ENCODE peak calls at places on chromosomes 2 and 18, in five cellular contexts. Q, D, W, T and M are unnamed samples.
A peak's percentile ranks its signal among the peaks of the same experiment; 100 is the strongest.

GRCh38 chr18:23102498-23103260 is 32.6 kb upstream of the CABLES1 start:
- DNase-seq in D (no peak), T (no peak), W (no peak), Q (no peak), M (no peak)

GRCh38 chr2:105882920-105883319 is 138.2 kb downstream of the NCK2 start:
- DNase-seq in W (no peak), Q (no peak), T (no peak), D (no peak), M (no peak)

GRCh38 chr2:32758232-32758631 is 130.4 kb downstream of the TTC27 start:
- DNase-seq in Q (no peak), D (no peak), W (no peak), T (no peak), M (no peak)

GRCh38 chr2:10536569-10537133 is 88.5 kb upstream of the ODC1 start:
- DNase-seq in Q (no peak), W (no peak), D (no peak), T (no peak), M (no peak)

GRCh38 chr2:46164581-46165301 is 132.5 kb upstream of the EPAS1 start:
- DNase-seq in T (peak; percentile 88), D (no peak), Q (no peak), W (peak; percentile 83), M (peak; percentile 62)

GRCh38 chr18:22683196-22683676 is 249.9 kb upstream of the RBBP8 start:
- DNase-seq in Q (no peak), W (peak; percentile 76), T (peak; percentile 79), D (peak; percentile 38), M (peak; percentile 82)

GRCh38 chr2:102110596-102111334 is 31.8 kb upstream of the IL1R1 start:
- DNase-seq in T (no peak), D (no peak), Q (no peak), W (no peak), M (no peak)

GRCh38 chr2:46097714-46098480 is 199.3 kb upstream of the EPAS1 start:
- DNase-seq in W (peak; percentile 91), T (peak; percentile 97), D (no peak), Q (no peak), M (no peak)

GRCh38 chr2:40120957-40121356 is 330.9 kb downstream of the SLC8A1 start:
- DNase-seq in T (no peak), W (no peak), Q (no peak), D (no peak), M (no peak)

GRCh38 chr2:32235315-32235714 is 29.4 kb downstream of the NLRC4 start:
- DNase-seq in D (no peak), Q (no peak), W (peak; percentile 96), T (no peak), M (no peak)

GRCh38 chr2:241109210-241110088 is 7.4 kb upstream of the MTERF4 start:
- DNase-seq in T (no peak), D (no peak), W (no peak), Q (no peak), M (no peak)

GRCh38 chr2:71545572-71546274 is 92.4 kb downstream of the DYSF start:
- DNase-seq in T (no peak), Q (peak; percentile 69), D (peak; percentile 48), W (peak; percentile 66), M (no peak)

GRCh38 chr2:197168705-197169104 is 141.9 kb downstream of the ANKRD44 start:
- DNase-seq in Q (peak; percentile 87), W (peak; percentile 71), D (peak; percentile 83), T (no peak), M (peak; percentile 60)

GRCh38 chr2:47803363-47803762 is 20.4 kb downstream of the MSH6 start:
- DNase-seq in Q (no peak), D (no peak), W (no peak), T (no peak), M (no peak)

GRCh38 chr2:241859436-241860183 is 916 bp upstream of the PDCD1 start:
- DNase-seq in D (peak; percentile 28), T (no peak), W (no peak), Q (no peak), M (no peak)

GRCh38 chr2:109604597-109604996 is 9.2 kb downstream of the SEPTIN10 start:
- DNase-seq in Q (no peak), D (no peak), T (no peak), W (peak; percentile 100), M (no peak)

GRCh38 chr18:42271656-42272355 is 316.8 kb downstream of the PIK3C3 start:
- DNase-seq in W (no peak), T (no peak), Q (no peak), D (no peak), M (no peak)

GRCh38 chr18:45834303-45834702 is 8.8 kb downstream of the SIGLEC15 start:
- DNase-seq in T (no peak), D (no peak), Q (no peak), W (no peak), M (no peak)

GRCh38 chr2:208361077-208361441 is 45.5 kb upstream of the PTH2R start:
- DNase-seq in W (no peak), Q (no peak), T (no peak), D (no peak), M (no peak)

GRCh38 chr2:122736279-122736678 is 980.8 kb downstream of the TSN start:
- DNase-seq in W (peak; percentile 5), T (no peak), Q (no peak), D (no peak), M (no peak)

GRCh38 chr2:152448621-152449020 is 113.6 kb downstream of the FMNL2 start:
- DNase-seq in D (no peak), Q (no peak), W (no peak), T (no peak), M (no peak)

GRCh38 chr18:51235011-51235789 is 37.7 kb upstream of the MEX3C start:
- DNase-seq in W (peak; percentile 80), T (no peak), Q (no peak), D (peak; percentile 22), M (no peak)

GRCh38 chr18:59505311-59505710 is 146.2 kb upstream of the LMAN1 start:
- DNase-seq in D (no peak), Q (no peak), W (no peak), T (no peak), M (no peak)

GRCh38 chr2:240399419-240400318 is 35.8 kb upstream of the GPC1 start:
- DNase-seq in D (no peak), W (no peak), T (no peak), Q (no peak), M (no peak)

GRCh38 chr2:177917169-177917568 is 155.4 kb downstream of the PDE11A start:
- DNase-seq in T (no peak), D (no peak), Q (no peak), W (no peak), M (no peak)

GRCh38 chr2:177914247-177914646 is 158.3 kb downstream of the PDE11A start:
- DNase-seq in D (no peak), T (no peak), Q (no peak), W (no peak), M (no peak)

GRCh38 chr2:177921726-177922125 is 150.9 kb downstream of the PDE11A start:
- DNase-seq in T (no peak), Q (no peak), D (no peak), W (no peak), M (no peak)

DNA sequence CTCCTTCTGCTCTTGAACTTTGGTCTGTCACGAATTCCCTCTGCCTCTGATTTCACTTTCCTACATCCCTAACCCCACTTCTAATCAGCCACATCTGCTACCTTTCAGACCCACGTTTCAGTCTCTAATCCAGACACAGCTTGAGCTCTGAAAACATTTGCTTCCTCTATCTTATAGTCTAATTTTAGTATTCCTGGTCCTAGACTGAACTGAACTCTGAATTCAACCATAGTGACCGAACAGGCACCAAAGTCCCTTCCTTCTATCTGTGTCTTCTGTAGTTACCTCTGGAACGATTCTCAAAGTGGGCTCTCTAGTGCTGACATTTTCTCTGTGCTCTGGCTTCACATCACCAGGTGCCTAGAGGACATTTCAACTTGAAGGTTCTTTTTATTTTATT is 156.2 kb downstream of the PDE11A start:
- DNase-seq in D (no peak), W (no peak), Q (no peak), T (no peak), M (no peak)
- TF ChIP-seq CTCF in D (no peak), W (no peak), Q (no peak), T (no peak), M (no peak)

DNA sequence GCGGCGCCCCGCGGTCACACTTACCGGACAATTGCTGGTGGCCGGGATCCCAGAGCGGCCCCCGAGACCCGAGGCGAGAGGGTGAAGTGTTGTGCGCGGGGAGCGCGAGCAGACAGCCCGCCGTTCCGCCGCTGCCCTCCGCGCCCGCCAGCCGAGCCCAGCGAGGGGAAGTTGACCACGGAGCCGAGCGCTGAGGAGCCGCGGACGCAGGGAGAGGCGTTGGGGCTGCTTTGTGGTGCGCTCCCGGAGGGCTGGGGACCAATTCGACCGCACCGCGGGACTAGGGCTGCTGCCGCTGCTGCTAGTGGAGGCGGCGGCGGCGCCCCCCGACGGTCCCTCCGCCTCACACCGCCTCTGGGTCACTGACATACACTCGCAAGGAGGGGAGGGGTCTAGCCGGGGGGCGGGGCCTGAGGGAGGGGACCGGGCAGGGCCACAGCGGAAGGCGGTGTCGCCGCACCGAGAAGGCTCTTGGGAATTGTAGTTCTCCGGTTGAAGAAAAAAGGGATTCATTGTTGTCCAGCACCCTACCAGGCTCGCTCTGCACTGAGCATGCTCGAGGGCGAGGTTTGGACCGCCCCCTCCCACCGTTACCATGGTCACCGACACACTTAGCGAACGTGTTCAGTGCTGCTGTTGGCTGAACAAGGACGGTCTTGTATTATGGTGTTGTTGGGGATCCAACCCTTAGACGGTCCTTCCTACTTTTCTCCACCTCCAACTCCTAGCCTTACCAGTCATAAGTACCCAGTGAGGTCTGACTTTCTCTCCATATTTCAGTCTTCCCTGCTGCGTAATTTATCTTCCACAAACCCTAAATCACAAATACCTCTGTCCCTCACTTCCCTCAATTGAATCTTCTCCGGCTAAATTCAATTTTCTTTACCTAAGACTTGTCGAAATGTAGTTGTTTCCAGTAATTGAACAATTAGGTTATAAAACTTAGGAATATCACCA is at the start of gene PELI1:
- DNase-seq in W (peak; percentile 99), T (peak; percentile 63), D (peak; percentile 96), Q (peak; percentile 99), M (peak; percentile 92)
- TF ChIP-seq CTCF in W (no peak), T (no peak), D (peak; percentile 5), Q (no peak), M (no peak)

DNA sequence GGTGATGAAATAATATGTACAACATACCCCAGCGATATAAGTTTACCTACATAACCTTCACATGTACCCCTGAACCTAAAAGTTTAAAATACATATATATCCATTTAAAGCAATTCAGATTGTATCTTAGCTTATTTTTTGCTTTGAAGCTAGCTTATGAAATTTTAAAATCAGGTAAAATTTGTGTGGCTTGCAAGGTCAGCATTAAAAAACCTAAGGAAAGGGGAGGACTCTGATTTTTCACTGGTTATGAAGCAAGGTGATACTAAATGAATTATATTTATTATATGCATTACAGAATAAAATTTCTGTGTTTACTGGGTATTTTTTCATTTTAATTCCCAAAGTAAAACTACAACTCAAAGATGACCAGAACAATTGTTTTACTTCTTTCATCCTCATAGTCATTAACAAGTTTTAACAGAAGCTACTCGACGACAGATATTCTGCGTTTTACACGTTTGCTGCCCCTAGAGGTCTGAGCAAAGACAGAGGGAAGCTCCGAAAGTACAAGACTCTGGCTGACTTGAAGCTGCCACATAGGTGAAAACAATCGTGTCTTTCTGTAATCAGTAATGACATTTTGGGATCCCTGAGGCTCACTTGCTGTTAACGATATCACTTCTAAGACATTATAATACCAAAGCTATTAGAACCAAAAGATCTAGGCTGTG is 17.1 kb downstream of the PKP4 start:
- DNase-seq in D (no peak), W (no peak), T (no peak), Q (no peak), M (no peak)
- TF ChIP-seq CTCF in D (peak; percentile 21), W (no peak), T (no peak), Q (no peak), M (no peak)

DNA sequence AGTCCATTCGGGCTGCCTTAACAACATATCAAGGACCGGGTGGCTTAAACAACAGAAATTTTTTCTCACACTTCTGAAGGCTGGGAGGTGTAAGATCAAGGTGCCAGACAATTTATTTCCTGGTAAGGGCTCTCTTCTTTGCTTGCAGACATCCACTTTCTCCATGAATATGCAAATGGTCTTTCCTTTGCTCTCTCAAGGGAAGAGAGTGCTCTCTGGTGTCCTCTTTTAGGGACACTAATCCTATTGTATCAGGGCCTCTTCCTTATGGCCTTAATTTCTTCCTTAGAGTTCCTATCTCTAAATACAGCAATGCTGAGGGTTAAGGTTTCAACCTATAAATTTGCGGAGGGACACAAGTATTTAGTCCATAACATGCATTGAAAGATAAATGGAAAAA is 770.8 kb downstream of the DSC3 start:
- DNase-seq in W (peak; percentile 36), T (no peak), D (no peak), Q (no peak), M (no peak)
- TF ChIP-seq CTCF in W (peak; percentile 17), T (no peak), D (no peak), Q (no peak), M (no peak)